ENCODE peak calls at places on chromosomes 7 and 10, in eight cellular contexts. M, P, C, U, F, N, J and H are unnamed samples. For H3K4me1, the result is how much of the 10 kb centered on the place peaks cover.

GRCh38 chr10:100996678-100997363 is 2.8 kb upstream of the LZTS2 start:
- DNase-seq in M (no peak), P (peak), C (no peak), U (no peak), F (peak), N (peak), J (peak), H (peak)

GRCh38 chr10:87864497-87865059 is 1.2 kb downstream of the PTEN start:
- DNase-seq in M (no peak), P (no peak), C (no peak), U (no peak), F (peak), N (no peak), J (no peak), H (no peak)

GRCh38 chr10:101889256-101890210 is 45.9 kb upstream of the KCNIP2 start:
- DNase-seq in M (peak), P (peak), C (peak), U (peak), F (peak), N (peak), J (peak), H (peak)

GRCh38 chr7:29401827-29402226 is 161.8 kb upstream of the PRR15 start:
- DNase-seq in M (no peak), P (no peak), C (no peak), U (no peak), F (peak), N (no peak), J (no peak), H (no peak)

GRCh38 chr10:4835494-4835918 is 9.5 kb downstream of the AKR1E2 start:
- DNase-seq in M (no peak), P (no peak), C (no peak), U (no peak), F (no peak), N (no peak), J (peak), H (no peak)

GRCh38 chr10:13628661-13629060 is 41.9 kb downstream of the PRPF18 start:
- DNase-seq in M (no peak), P (no peak), C (no peak), U (no peak), F (no peak), N (no peak), J (no peak), H (no peak)

GRCh38 chr10:1152386-1153252 is 96.4 kb downstream of the WDR37 start:
- DNase-seq in M (no peak), P (no peak), C (no peak), U (no peak), F (no peak), N (no peak), J (no peak), H (no peak)

GRCh38 chr10:103605359-103606156 is 112.1 kb downstream of the NEURL1 start:
- DNase-seq in M (peak), P (peak), C (peak), U (peak), F (peak), N (no peak), J (peak), H (peak)

GRCh38 chr10:62610649-62611229 is 193.8 kb upstream of the ADO start:
- DNase-seq in M (peak), P (peak), C (no peak), U (peak), F (peak), N (peak), J (peak), H (peak)

GRCh38 chr7:95262875-95263274 is 61.5 kb downstream of the PON1 start:
- DNase-seq in M (no peak), P (no peak), C (no peak), U (no peak), F (no peak), N (no peak), J (no peak), H (no peak)

GRCh38 chr7:151728746-151729145 is 148.2 kb downstream of the PRKAG2 start:
- DNase-seq in M (no peak), P (no peak), C (no peak), U (no peak), F (no peak), N (no peak), J (no peak), H (no peak)

GRCh38 chr10:32073676-32074075 is 17.5 kb upstream of the KIF5B start:
- DNase-seq in M (no peak), P (no peak), C (no peak), U (peak), F (no peak), N (no peak), J (no peak), H (no peak)

GRCh38 chr10:130740166-130740565 is 571.4 kb downstream of the TCERG1L start:
- DNase-seq in M (no peak), P (no peak), C (no peak), U (no peak), F (no peak), N (no peak), J (no peak), H (no peak)

GRCh38 chr7:43904533-43905208 is 1.7 kb downstream of the URGCP start:
- DNase-seq in M (peak), P (no peak), C (no peak), U (peak), F (no peak), N (no peak), J (no peak), H (peak)

GRCh38 chr7:23679898-23680416 is at the start of gene FAM221A:
- DNase-seq in M (peak), P (peak), C (peak), U (peak), F (peak), N (peak), J (peak), H (peak)

GRCh38 chr7:44240983-44241510 is 40.3 kb downstream of the YKT6 start:
- DNase-seq in M (peak), P (peak), C (peak), U (peak), F (peak), N (peak), J (peak), H (peak)

GRCh38 chr10:124738441-124738840 is 5.7 kb downstream of the FAM53B start:
- DNase-seq in M (no peak), P (no peak), C (no peak), U (no peak), F (no peak), N (no peak), J (no peak), H (no peak)

DNA sequence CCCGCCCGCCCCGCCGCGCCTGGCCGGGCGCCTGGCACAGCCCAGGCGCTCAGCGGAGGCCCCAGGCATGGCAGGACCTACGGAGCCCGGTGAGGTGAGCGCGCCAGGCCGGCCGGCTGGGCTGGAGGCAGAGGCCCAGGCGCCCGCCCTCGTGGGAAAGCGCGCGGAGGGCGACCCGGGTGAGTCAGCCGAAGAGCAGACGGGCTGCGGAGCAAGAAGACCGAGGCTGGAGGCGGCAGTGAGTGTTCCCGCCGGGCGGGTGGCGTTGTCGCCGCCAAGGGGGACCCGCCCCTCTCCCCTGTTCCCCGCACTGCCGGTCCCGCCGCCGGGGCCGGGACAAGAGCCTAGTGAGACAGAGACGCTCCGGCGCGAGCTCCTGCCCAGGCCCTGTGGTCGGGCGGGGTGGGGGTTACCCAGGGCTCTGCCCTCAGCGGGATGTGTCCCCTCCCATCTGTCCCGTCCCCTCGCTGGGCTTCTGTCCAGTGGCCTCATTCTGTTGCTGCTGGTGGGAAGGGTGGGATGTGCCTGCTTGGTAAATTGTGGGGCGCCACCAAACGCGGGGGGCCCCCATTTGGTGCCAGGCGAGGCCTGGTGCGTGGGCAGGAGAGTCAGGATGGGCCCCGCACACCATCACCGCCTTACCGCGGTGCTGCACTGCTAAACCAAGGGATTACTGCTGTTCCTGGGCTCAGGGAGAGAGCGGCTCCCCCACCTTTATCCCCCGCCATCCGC is 17.0 kb upstream of the NODAL start:
- DNase-seq in M (peak), P (no peak), C (peak), U (peak), F (peak), N (peak), J (no peak), H (peak)
- H3K4me1 ChIP-seq in M (under half), P (under half), C (under half), U (under half), F (under half), N (under half), J (under half), H (under half)

GRCh38 chr10:60733826-60734225 is 44.5 kb upstream of the CDK1 start:
- DNase-seq in M (no peak), P (no peak), C (no peak), U (no peak), F (no peak), N (no peak), J (no peak), H (no peak)

GRCh38 chr10:60733189-60733815 is 45.0 kb upstream of the CDK1 start:
- DNase-seq in M (no peak), P (peak), C (peak), U (peak), F (peak), N (peak), J (peak), H (peak)

GRCh38 chr10:60729106-60729505 is 49.2 kb upstream of the CDK1 start:
- DNase-seq in M (no peak), P (no peak), C (no peak), U (no peak), F (no peak), N (no peak), J (no peak), H (no peak)

GRCh38 chr10:60732240-60733188 is 45.8 kb upstream of the CDK1 start:
- DNase-seq in M (no peak), P (no peak), C (peak), U (no peak), F (peak), N (no peak), J (peak), H (no peak)

GRCh38 chr10:60731134-60731883 is 47.0 kb upstream of the CDK1 start:
- DNase-seq in M (no peak), P (no peak), C (peak), U (peak), F (no peak), N (no peak), J (peak), H (no peak)
- H3K4me3 ChIP-seq in M (no peak), P (no peak), C (peak), U (no peak), F (no peak), N (no peak), J (peak), H (no peak)

GRCh38 chr7:100484636-100485114 is 948 bp downstream of the NYAP1 start:
- DNase-seq in M (no peak), P (no peak), C (no peak), U (no peak), F (no peak), N (no peak), J (peak), H (no peak)

GRCh38 chr7:100481466-100481865 is 2.3 kb upstream of the NYAP1 start:
- DNase-seq in M (no peak), P (no peak), C (no peak), U (no peak), F (no peak), N (no peak), J (no peak), H (no peak)

GRCh38 chr7:100483101-100483727 is 513 bp upstream of the NYAP1 start:
- DNase-seq in M (no peak), P (peak), C (peak), U (peak), F (peak), N (peak), J (peak), H (peak)

GRCh38 chr7:100483728-100484635 is at the start of gene NYAP1:
- DNase-seq in M (no peak), P (peak), C (peak), U (peak), F (peak), N (peak), J (peak), H (peak)

GRCh38 chr7:100482728-100483100 is 1.0 kb upstream of the NYAP1 start:
- DNase-seq in M (no peak), P (no peak), C (no peak), U (no peak), F (no peak), N (no peak), J (no peak), H (no peak)
- H3K4me1 ChIP-seq in M (under half), P (under half), C (under half), U (under half), F (under half), N (under half), J (under half), H (under half)

GRCh38 chr7:64498270-64498669 is 64.6 kb downstream of the ZNF680 start:
- DNase-seq in M (no peak), P (no peak), C (peak), U (no peak), F (no peak), N (no peak), J (no peak), H (no peak)

GRCh38 chr7:64494912-64495461 is 67.9 kb downstream of the ZNF680 start:
- DNase-seq in M (no peak), P (no peak), C (no peak), U (no peak), F (no peak), N (no peak), J (no peak), H (peak)
- H3K4me3 ChIP-seq in M (no peak), P (no peak), C (no peak), U (no peak), F (no peak), N (no peak), J (no peak), H (no peak)